ENCODE peak calls at places on chromosomes 11 and 22, in nine cellular contexts. W is NCI-H69; P is fibroblast of mammary gland; L is left ventricle myocardium superior; I is HTR-8/SVneo; X is neural crest cell; D is cardiac fibroblast; U is stimulated activated CD4-positive, alpha-beta T cell treated with anti-CD3 and anti-CD28 coated beads, Interleukin-1b, Interleukin-23, amount 100 ng/mL, for 24 hours; K is activated T-cell treated with anti-CD3 and anti-CD28 coated beads for 1 hour. J is an unnamed sample.

GRCh38 chr11:10382518-10382917 is 72.5 kb upstream of the AMPD3 start:
- DNase-seq in W (peak), P (peak), L (no peak), I (no peak), X (no peak), D (no peak), U (no peak), K (no peak), J (no peak)

GRCh38 chr11:112132737-112133136 is 31.2 kb downstream of the IL18 start:
- DNase-seq in W (peak), P (no peak), L (no peak), I (no peak), X (no peak), D (no peak), U (no peak), K (no peak), J (no peak)

GRCh38 chr22:42743501-42743991 is 22.9 kb upstream of the A4GALT start:
- DNase-seq in W (peak), P (peak), L (peak), I (no peak), X (no peak), D (peak), U (no peak), K (no peak), J (no peak)

GRCh38 chr22:49415219-49415951 is 412.3 kb downstream of the BRD1 start:
- DNase-seq in W (peak), P (no peak), L (no peak), I (no peak), X (no peak), D (no peak), U (no peak), K (no peak), J (no peak)

GRCh38 chr11:58647141-58647699 is 24.8 kb downstream of the CNTF start:
- DNase-seq in W (peak), P (no peak), L (no peak), I (no peak), X (no peak), D (no peak), U (no peak), K (no peak), J (no peak)

GRCh38 chr11:111941963-111942362 is 4.8 kb downstream of the DIXDC1 start:
- DNase-seq in W (peak), P (no peak), L (peak), I (no peak), X (no peak), D (no peak), U (no peak), K (no peak), J (no peak)

GRCh38 chr11:69429716-69430491 is 51.6 kb upstream of the LINC01488 start:
- DNase-seq in W (no peak), P (no peak), L (peak), I (no peak), X (no peak), D (no peak), U (no peak), K (no peak), J (no peak)

GRCh38 chr11:59560290-59560701 is 49.0 kb downstream of the OR4D9 start:
- DNase-seq in W (peak), P (peak), L (no peak), I (no peak), X (peak), D (peak), U (peak), K (peak), J (peak)

GRCh38 chr11:46981429-46981828 is 44.9 kb downstream of the CSTPP1 start:
- DNase-seq in W (no peak), P (no peak), L (no peak), I (no peak), X (no peak), D (no peak), U (no peak), K (no peak), J (no peak)

GRCh38 chr11:71153005-71153395 is 99.4 kb downstream of the SHANK2 start:
- DNase-seq in W (no peak), P (peak), L (no peak), I (peak), X (no peak), D (peak), U (no peak), K (no peak), J (no peak)

GRCh38 chr11:95443386-95443785 is 212.4 kb upstream of the SESN3 start:
- DNase-seq in W (no peak), P (no peak), L (no peak), I (no peak), X (no peak), D (no peak), U (no peak), K (no peak), J (no peak)

GRCh38 chr11:18522388-18522787 is 4.4 kb downstream of the TSG101 start:
- DNase-seq in W (peak), P (peak), L (no peak), I (no peak), X (no peak), D (peak), U (no peak), K (no peak), J (no peak)

GRCh38 chr22:47175761-47176359 is 413.4 kb downstream of the TBC1D22A start:
- DNase-seq in W (no peak), P (no peak), L (no peak), I (no peak), X (no peak), D (no peak), U (no peak), K (no peak), J (no peak)

GRCh38 chr11:2990617-2991476 is 1.3 kb downstream of the NAP1L4 start:
- DNase-seq in W (peak), P (no peak), L (no peak), I (no peak), X (no peak), D (no peak), U (no peak), K (no peak), J (no peak)

GRCh38 chr11:31366795-31367194 is 2.7 kb downstream of the DCDC1 start:
- DNase-seq in W (no peak), P (no peak), L (no peak), I (no peak), X (no peak), D (no peak), U (no peak), K (no peak), J (no peak)

GRCh38 chr11:69221086-69221485 is 65.4 kb downstream of the SMIM38 start:
- DNase-seq in W (no peak), P (no peak), L (no peak), I (no peak), X (no peak), D (no peak), U (no peak), K (no peak), J (no peak)

GRCh38 chr11:8707541-8708270 is 25.1 kb downstream of the RPL27A start:
- DNase-seq in W (no peak), P (no peak), L (peak), I (no peak), X (no peak), D (no peak), U (no peak), K (no peak), J (no peak)

GRCh38 chr11:57883630-57884029 is 122.0 kb downstream of the CTNND1 start:
- DNase-seq in W (no peak), P (no peak), L (no peak), I (no peak), X (no peak), D (no peak), U (no peak), K (no peak), J (no peak)

GRCh38 chr11:67696998-67697397 is 22.6 kb upstream of the ALDH3B2 start:
- DNase-seq in W (no peak), P (no peak), L (no peak), I (no peak), X (no peak), D (no peak), U (no peak), K (no peak), J (no peak)

GRCh38 chr22:26593763-26594162 is 3.8 kb upstream of the TPST2 start:
- DNase-seq in W (no peak), P (no peak), L (no peak), I (no peak), X (no peak), D (no peak), U (no peak), K (no peak), J (no peak)

GRCh38 chr11:11640152-11640551 is 18.3 kb upstream of the GALNT18 start:
- DNase-seq in W (no peak), P (no peak), L (no peak), I (no peak), X (no peak), D (no peak), U (no peak), K (no peak), J (no peak)

GRCh38 chr11:33633251-33634003 is 67.2 kb downstream of the C11orf91 start:
- DNase-seq in W (peak), P (peak), L (no peak), I (peak), X (no peak), D (peak), U (no peak), K (no peak), J (peak)

GRCh38 chr11:108606495-108607160 is 13.1 kb upstream of the EXPH5 start:
- DNase-seq in W (no peak), P (no peak), L (no peak), I (no peak), X (no peak), D (no peak), U (no peak), K (no peak), J (no peak)

GRCh38 chr22:49760280-49760629 is 67.4 kb downstream of the BRD1 start:
- DNase-seq in W (peak), P (no peak), L (no peak), I (no peak), X (no peak), D (no peak), U (no peak), K (no peak), J (no peak)

GRCh38 chr11:84969103-84969502 is 658.0 kb downstream of the DLG2 start:
- DNase-seq in W (no peak), P (peak), L (no peak), I (no peak), X (no peak), D (peak), U (no peak), K (no peak), J (no peak)

GRCh38 chr11:121416909-121417567 is 35.1 kb upstream of the SORL1 start:
- DNase-seq in W (peak), P (peak), L (peak), I (peak), X (no peak), D (peak), U (no peak), K (no peak), J (no peak)

GRCh38 chr11:123373754-123374621 is 56.1 kb upstream of the GRAMD1B start:
- DNase-seq in W (peak), P (no peak), L (no peak), I (no peak), X (no peak), D (no peak), U (no peak), K (no peak), J (no peak)

GRCh38 chr22:18927573-18927972 is 8.5 kb downstream of the PRODH start:
- DNase-seq in W (no peak), P (no peak), L (no peak), I (no peak), X (no peak), D (no peak), U (no peak), K (no peak), J (no peak)

GRCh38 chr11:20117291-20117690 is 43.0 kb downstream of the DBX1 start:
- DNase-seq in W (no peak), P (no peak), L (no peak), I (no peak), X (no peak), D (no peak), U (no peak), K (no peak), J (no peak)

GRCh38 chr11:130677486-130678153 is 229.2 kb downstream of the ADAMTS15 start:
- DNase-seq in W (no peak), P (no peak), L (no peak), I (peak), X (no peak), D (peak), U (no peak), K (no peak), J (no peak)

GRCh38 chr11:109730669-109731068 is 308.7 kb downstream of the C11orf87 start:
- DNase-seq in W (peak), P (no peak), L (no peak), I (no peak), X (no peak), D (no peak), U (no peak), K (no peak), J (no peak)

GRCh38 chr22:39174498-39175120 is 22.1 kb upstream of the CBX7 start:
- DNase-seq in W (peak), P (peak), L (peak), I (peak), X (peak), D (peak), U (no peak), K (peak), J (no peak)

GRCh38 chr22:25847451-25847850 is 105.5 kb downstream of the MYO18B start:
- DNase-seq in W (no peak), P (no peak), L (no peak), I (no peak), X (no peak), D (no peak), U (no peak), K (no peak), J (no peak)

GRCh38 chr11:35362571-35362980 is 56.8 kb downstream of the SLC1A2 start:
- DNase-seq in W (no peak), P (peak), L (no peak), I (no peak), X (no peak), D (no peak), U (no peak), K (no peak), J (no peak)

GRCh38 chr22:45200862-45201511 is 37.3 kb downstream of the NUP50 start:
- DNase-seq in W (peak), P (peak), L (no peak), I (no peak), X (no peak), D (no peak), U (no peak), K (no peak), J (no peak)

GRCh38 chr22:29320546-29320945 is 5.0 kb upstream of the RASL10A start:
- DNase-seq in W (peak), P (no peak), L (no peak), I (no peak), X (no peak), D (no peak), U (no peak), K (no peak), J (no peak)

GRCh38 chr11:4683020-4683419 is 14.6 kb downstream of the OR51E2 start:
- DNase-seq in W (no peak), P (peak), L (no peak), I (no peak), X (no peak), D (no peak), U (no peak), K (no peak), J (no peak)

GRCh38 chr11:15716550-15716949 is 601.8 kb downstream of the INSC start:
- DNase-seq in W (no peak), P (peak), L (peak), I (no peak), X (no peak), D (no peak), U (no peak), K (no peak), J (no peak)

GRCh38 chr22:42299586-42300285 is 29.3 kb upstream of the TCF20 start:
- DNase-seq in W (peak), P (no peak), L (peak), I (no peak), X (peak), D (no peak), U (peak), K (peak), J (no peak)

J was measured in NCI-H187.